ENCODE peak calls at places on chromosomes 13 and 19, in four cellular contexts. E is left lung, W is right lobe of liver, Z is body of pancreas. L is an unnamed sample.

GRCh38 chr13:44224433-44225149 is 149.0 kb upstream of the SERP2 start:
- DNase-seq in E (no peak), W (no peak), Z (no peak), L (no peak)

GRCh38 chr19:57050863-57051262 is 68.9 kb upstream of the USP29 start:
- DNase-seq in E (no peak), W (no peak), Z (no peak), L (no peak)

GRCh38 chr13:95474992-95475391 is 77.5 kb upstream of the CLDN10 start:
- DNase-seq in E (no peak), W (no peak), Z (no peak), L (no peak)

GRCh38 chr13:100301418-100301817 is 212.5 kb downstream of the PCCA start:
- DNase-seq in E (no peak), W (no peak), Z (no peak), L (no peak)

GRCh38 chr19:3536429-3537100 is 2.4 kb upstream of the TEKTIP1 start:
- DNase-seq in E (no peak), W (no peak), Z (no peak), L (no peak)

GRCh38 chr13:112968380-112968909 is 569 bp upstream of the MCF2L start:
- DNase-seq in E (peak; percentile 84), W (peak; percentile 75), Z (peak; percentile 77), L (peak; percentile 34)

GRCh38 chr13:98279473-98280175 is 102.6 kb upstream of the RNF113B start:
- DNase-seq in E (no peak), W (peak; percentile 28), Z (no peak), L (no peak)

GRCh38 chr19:53870485-53870844 is 2.8 kb downstream of the MYADM start:
- DNase-seq in E (peak; percentile 79), W (peak; percentile 48), Z (peak; percentile 32), L (peak; percentile 44)

GRCh38 chr19:3458229-3458555 is 22.1 kb downstream of the SMIM24 start:
- DNase-seq in E (peak; percentile 57), W (no peak), Z (no peak), L (no peak)

GRCh38 chr19:50292216-50292827 is 36.9 kb downstream of the KCNC3 start:
- DNase-seq in E (no peak), W (no peak), Z (no peak), L (no peak)

GRCh38 chr13:95893861-95894260 is 159.3 kb downstream of the UGGT2 start:
- DNase-seq in E (no peak), W (no peak), Z (no peak), L (no peak)

GRCh38 chr13:39779337-39780270 is 124.1 kb downstream of the COG6 start:
- DNase-seq in E (no peak), W (no peak), Z (no peak), L (peak; percentile 60)

GRCh38 chr13:107057028-107057427 is 489.1 kb upstream of the ARGLU1 start:
- DNase-seq in E (no peak), W (no peak), Z (no peak), L (no peak)

GRCh38 chr13:37929308-37929707 is 59.7 kb upstream of the TRPC4 start:
- DNase-seq in E (no peak), W (no peak), Z (no peak), L (no peak)

GRCh38 chr13:111659842-111660241 is 339.4 kb downstream of the TEX29 start:
- DNase-seq in E (no peak), W (peak; percentile 38), Z (no peak), L (no peak)

GRCh38 chr13:83515267-83515666 is 367.0 kb downstream of the SLITRK1 start:
- DNase-seq in E (no peak), W (no peak), Z (no peak), L (no peak)

GRCh38 chr13:80889829-80890228 is 548.9 kb upstream of the SPRY2 start:
- DNase-seq in E (no peak), W (no peak), Z (no peak), L (no peak)

GRCh38 chr19:33755314-33756020 is 41.2 kb upstream of the KCTD15 start:
- DNase-seq in E (no peak), W (no peak), Z (no peak), L (no peak)

GRCh38 chr19:44618640-44619357 is 5.4 kb downstream of the IGSF23 start:
- DNase-seq in E (no peak), W (no peak), Z (no peak), L (no peak)

GRCh38 chr13:98571955-98572662 is 4.8 kb downstream of the STK24 start:
- DNase-seq in E (no peak), W (no peak), Z (no peak), L (no peak)

GRCh38 chr13:99895428-99895998 is 76.1 kb downstream of the ZIC5 start:
- DNase-seq in E (no peak), W (no peak), Z (no peak), L (no peak)

GRCh38 chr19:55341191-55342043 is 1.7 kb downstream of the KMT5C start:
- DNase-seq in E (peak; percentile 90), W (peak; percentile 72), Z (peak; percentile 75), L (peak; percentile 21)

GRCh38 chr19:49613374-49613773 is 22.4 kb downstream of the PRR12 start:
- DNase-seq in E (no peak), W (no peak), Z (no peak), L (no peak)

GRCh38 chr19:45066921-45067661 is 9.2 kb downstream of the ZNF296 start:
- DNase-seq in E (no peak), W (no peak), Z (no peak), L (no peak)

GRCh38 chr13:100667894-100668293 is 6.7 kb downstream of the TMTC4 start:
- DNase-seq in E (no peak), W (no peak), Z (no peak), L (no peak)

GRCh38 chr19:38267780-38268430 is 3.5 kb downstream of the SPINT2 start:
- DNase-seq in E (peak; percentile 31), W (no peak), Z (peak; percentile 81), L (no peak)

DNA sequence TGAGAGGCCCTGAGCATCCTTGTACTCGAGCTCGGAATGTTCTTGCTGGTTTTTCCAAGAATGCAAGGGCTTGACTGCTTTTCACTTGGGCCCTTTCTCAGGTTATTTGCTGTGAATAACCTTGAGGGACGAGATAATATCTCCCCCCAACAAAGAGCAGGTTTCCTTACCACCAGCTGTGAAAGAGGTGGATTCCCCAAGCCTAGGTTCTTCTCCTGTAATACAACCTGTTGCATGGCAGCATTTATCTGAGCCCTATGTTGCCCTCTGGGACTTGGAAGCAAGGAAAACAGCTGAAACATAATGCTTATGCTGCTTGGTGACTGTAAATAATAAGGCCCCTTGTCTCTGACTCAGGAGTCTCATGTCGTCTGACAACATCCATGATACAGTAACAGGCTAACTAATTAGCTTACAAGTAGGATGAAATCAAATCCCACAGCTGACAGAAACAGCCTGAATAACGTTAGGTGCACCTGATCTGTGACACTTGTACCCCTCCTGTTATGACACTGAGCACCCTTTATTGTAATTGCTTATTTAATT is 43.6 kb upstream of the RCBTB2 start:
- DNase-seq in E (no peak), W (no peak), Z (no peak), L (no peak)
- TF ChIP-seq CTCF in E (no peak), W (no peak), Z (no peak), L (no peak)

DNA sequence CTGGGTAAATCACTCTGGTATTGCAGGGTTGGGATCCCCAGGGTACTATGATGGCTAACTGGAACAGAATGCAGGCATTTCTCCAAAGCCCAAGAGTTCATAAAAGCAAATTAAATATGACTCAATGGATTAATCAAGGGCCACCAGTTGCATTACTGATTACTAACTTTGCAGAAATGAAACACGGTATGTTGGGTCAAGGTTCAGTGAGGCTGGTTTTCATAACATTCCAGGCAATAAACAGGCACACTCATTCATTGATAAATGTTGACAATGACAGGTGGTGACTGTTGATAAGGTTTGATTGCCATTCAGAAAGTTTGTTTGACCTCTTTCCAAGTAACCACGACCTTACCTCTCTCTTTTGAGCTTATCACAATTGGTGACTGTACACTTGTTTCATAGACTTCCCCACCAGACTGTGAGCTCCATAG is 506 bp upstream of the AP1M1 start:
- DNase-seq in E (no peak), W (no peak), Z (no peak), L (no peak)
- H3K27ac ChIP-seq in E (peak overlapping the region; percentile 61), W (peak overlapping the region; percentile 82), Z (peak overlapping the region; percentile 61), L (peak overlapping the region; percentile 81)

GRCh38 chr19:23382955-23383354 is 12.3 kb downstream of the ZNF91 start:
- DNase-seq in E (no peak), W (no peak), Z (no peak), L (no peak)
- H3K9me3 ChIP-seq in E (no peaks in the 10 kb centered on the region), W (peaks cover 3% of the 10 kb centered on the region), Z (no peaks in the 10 kb centered on the region), L (peaks cover 80% of the 10 kb centered on the region)

GRCh38 chr19:28519218-28519779 is 693.7 kb downstream of the UQCRFS1 start:
- DNase-seq in E (no peak), W (no peak), Z (no peak), L (no peak)
- TF ChIP-seq CTCF in E (no peak), W (no peak), Z (no peak), L (no peak)

L was measured in CD4-positive, alpha-beta T cell.